ENCODE peak calls at places on chromosomes 7 and 10, in ten cellular contexts. K is neural progenitor cell; F is CD8-positive, alpha-beta T cell; S is transverse colon; B is astrocyte of the cerebellum; J is choroid plexus epithelial cell; T is Peyer's patch; H is pancreas; C is lower lobe of right lung; R is kidney. W is an unnamed sample.

GRCh38 chr7:74269757-74270277 is 15.6 kb upstream of the RFC2 start:
- DNase-seq in K (peak), F (peak), S (peak), B (peak), J (peak), T (peak), H (peak), C (peak), R (no peak), W (no peak)

GRCh38 chr10:21972584-21972983 is 30.9 kb downstream of the DNAJC1 start:
- DNase-seq in K (no peak), F (no peak), S (no peak), B (no peak), J (no peak), T (no peak), H (no peak), C (no peak), R (no peak), W (no peak)

GRCh38 chr10:124699471-124700292 is 44.5 kb downstream of the FAM53B start:
- DNase-seq in K (no peak), F (no peak), S (no peak), B (no peak), J (no peak), T (peak), H (no peak), C (no peak), R (peak), W (no peak)

GRCh38 chr7:110940756-110941155 is 150.2 kb upstream of the LRRN3 start:
- DNase-seq in K (no peak), F (no peak), S (no peak), B (no peak), J (no peak), T (no peak), H (no peak), C (no peak), R (no peak), W (no peak)

GRCh38 chr7:140889645-140890044 is 35.1 kb downstream of the BRAF start:
- DNase-seq in K (no peak), F (no peak), S (no peak), B (no peak), J (no peak), T (no peak), H (no peak), C (no peak), R (no peak), W (no peak)

GRCh38 chr7:72336887-72337821 is 75.0 kb downstream of the CALN1 start:
- DNase-seq in K (peak), F (no peak), S (no peak), B (no peak), J (no peak), T (no peak), H (no peak), C (no peak), R (no peak), W (no peak)

GRCh38 chr10:13219685-13220670 is 14.2 kb downstream of the UCMA start:
- DNase-seq in K (peak), F (no peak), S (peak), B (no peak), J (peak), T (peak), H (no peak), C (no peak), R (no peak), W (peak)

GRCh38 chr7:95427123-95427522 is 7.7 kb downstream of the PON2 start:
- DNase-seq in K (no peak), F (no peak), S (no peak), B (no peak), J (no peak), T (no peak), H (no peak), C (no peak), R (no peak), W (no peak)

GRCh38 chr7:93119191-93119905 is 1.6 kb upstream of the SAMD9 start:
- DNase-seq in K (no peak), F (no peak), S (no peak), B (peak), J (peak), T (no peak), H (no peak), C (no peak), R (no peak), W (no peak)

GRCh38 chr7:102860351-102860811 is 52.4 kb upstream of the LRRC17 start:
- DNase-seq in K (no peak), F (no peak), S (no peak), B (peak), J (peak), T (no peak), H (no peak), C (no peak), R (no peak), W (no peak)

GRCh38 chr7:117718116-117718515 is 155.1 kb downstream of the CTTNBP2 start:
- DNase-seq in K (no peak), F (no peak), S (no peak), B (no peak), J (no peak), T (no peak), H (no peak), C (no peak), R (no peak), W (no peak)

GRCh38 chr10:47311193-47311899 is 10.9 kb upstream of the GDF2 start:
- DNase-seq in K (no peak), F (peak), S (peak), B (no peak), J (peak), T (peak), H (peak), C (no peak), R (peak), W (no peak)

GRCh38 chr10:110263164-110263563 is 41.6 kb downstream of the SMNDC1 start:
- DNase-seq in K (no peak), F (no peak), S (no peak), B (no peak), J (peak), T (no peak), H (no peak), C (no peak), R (no peak), W (no peak)

GRCh38 chr10:31507427-31507826 is 188.4 kb downstream of the ZEB1 start:
- DNase-seq in K (no peak), F (no peak), S (no peak), B (no peak), J (no peak), T (no peak), H (no peak), C (no peak), R (no peak), W (no peak)

GRCh38 chr7:56105508-56105907 is 768 bp downstream of the CHCHD2 start:
- DNase-seq in K (no peak), F (no peak), S (peak), B (peak), J (peak), T (no peak), H (no peak), C (no peak), R (no peak), W (peak)

GRCh38 chr10:61028861-61029361 is 84.9 kb upstream of the RHOBTB1 start:
- DNase-seq in K (no peak), F (no peak), S (no peak), B (peak), J (no peak), T (no peak), H (no peak), C (no peak), R (no peak), W (peak)

GRCh38 chr7:85023066-85023687 is 163.7 kb downstream of the SEMA3D start:
- DNase-seq in K (peak), F (no peak), S (no peak), B (peak), J (peak), T (no peak), H (no peak), C (no peak), R (no peak), W (no peak)

GRCh38 chr7:99092064-99092720 is 51.7 kb downstream of the SMURF1 start:
- DNase-seq in K (no peak), F (no peak), S (no peak), B (no peak), J (no peak), T (no peak), H (no peak), C (no peak), R (no peak), W (no peak)

GRCh38 chr7:151081170-151082101 is 827 bp upstream of the FASTK start:
- DNase-seq in K (peak), F (no peak), S (peak), B (no peak), J (peak), T (peak), H (peak), C (no peak), R (peak), W (no peak)

GRCh38 chr7:106026101-106026500 is 63.0 kb downstream of the CDHR3 start:
- DNase-seq in K (no peak), F (no peak), S (no peak), B (no peak), J (no peak), T (no peak), H (no peak), C (no peak), R (no peak), W (no peak)

GRCh38 chr7:95628831-95629439 is 32.6 kb upstream of the PDK4 start:
- DNase-seq in K (no peak), F (no peak), S (no peak), B (no peak), J (peak), T (no peak), H (no peak), C (no peak), R (no peak), W (peak)

GRCh38 chr7:112939589-112940313 is 146.9 kb downstream of the GPR85 start:
- DNase-seq in K (peak), F (peak), S (peak), B (peak), J (peak), T (peak), H (peak), C (peak), R (peak), W (peak)

GRCh38 chr7:66921918-66922486 is 977 bp downstream of the TMEM248 start:
- DNase-seq in K (peak), F (peak), S (peak), B (no peak), J (peak), T (no peak), H (no peak), C (no peak), R (no peak), W (no peak)

GRCh38 chr10:9228770-9229169 is 1174.3 kb downstream of the GATA3 start:
- DNase-seq in K (no peak), F (no peak), S (no peak), B (no peak), J (no peak), T (no peak), H (no peak), C (no peak), R (no peak), W (no peak)

GRCh38 chr7:1740214-1740613 is 70.1 kb downstream of the ELFN1 start:
- DNase-seq in K (no peak), F (no peak), S (no peak), B (no peak), J (no peak), T (no peak), H (no peak), C (no peak), R (peak), W (no peak)

GRCh38 chr10:102608487-102608886 is 35.8 kb upstream of the TRIM8 start:
- DNase-seq in K (no peak), F (no peak), S (no peak), B (no peak), J (no peak), T (no peak), H (no peak), C (no peak), R (no peak), W (no peak)

GRCh38 chr10:127872011-127872741 is 20.6 kb downstream of the CLRN3 start:
- DNase-seq in K (no peak), F (no peak), S (no peak), B (no peak), J (peak), T (peak), H (no peak), C (no peak), R (peak), W (no peak)

GRCh38 chr10:108434818-108435217 is 1270.3 kb upstream of the SORCS1 start:
- DNase-seq in K (peak), F (no peak), S (no peak), B (no peak), J (no peak), T (no peak), H (no peak), C (no peak), R (no peak), W (no peak)

GRCh38 chr10:118804262-118804773 is 49.5 kb upstream of the CACUL1 start:
- DNase-seq in K (peak), F (no peak), S (no peak), B (no peak), J (no peak), T (no peak), H (no peak), C (no peak), R (no peak), W (no peak)

GRCh38 chr7:77406421-77406820 is 9.7 kb downstream of the GSAP start:
- DNase-seq in K (no peak), F (no peak), S (no peak), B (no peak), J (no peak), T (no peak), H (no peak), C (no peak), R (no peak), W (no peak)

GRCh38 chr10:45154481-45154880 is 153.8 kb downstream of the ZNF22 start:
- DNase-seq in K (no peak), F (no peak), S (no peak), B (no peak), J (peak), T (no peak), H (no peak), C (no peak), R (no peak), W (no peak)

GRCh38 chr7:67631496-67631895 is 634.9 kb downstream of the TYW1 start:
- DNase-seq in K (peak), F (no peak), S (no peak), B (no peak), J (no peak), T (no peak), H (no peak), C (no peak), R (no peak), W (no peak)

GRCh38 chr10:96673318-96674099 is 46.8 kb downstream of the PIK3AP1 start:
- DNase-seq in K (peak), F (no peak), S (peak), B (peak), J (peak), T (no peak), H (peak), C (peak), R (no peak), W (peak)

GRCh38 chr10:54368984-54369383 is 432.0 kb downstream of the PCDH15 start:
- DNase-seq in K (no peak), F (no peak), S (no peak), B (no peak), J (no peak), T (no peak), H (no peak), C (no peak), R (no peak), W (no peak)

GRCh38 chr10:86535057-86535882 is 13.7 kb upstream of the WAPL start:
- DNase-seq in K (peak), F (no peak), S (peak), B (no peak), J (no peak), T (peak), H (peak), C (peak), R (peak), W (no peak)

GRCh38 chr7:135147341-135147898 is 452 bp upstream of the TMEM140 start:
- DNase-seq in K (no peak), F (no peak), S (no peak), B (no peak), J (peak), T (no peak), H (no peak), C (no peak), R (no peak), W (peak)

GRCh38 chr7:135151162-135151932 is 3.5 kb downstream of the TMEM140 start:
- DNase-seq in K (no peak), F (no peak), S (no peak), B (no peak), J (no peak), T (no peak), H (no peak), C (no peak), R (no peak), W (no peak)

GRCh38 chr7:135147899-135148721 is at the start of gene TMEM140:
- DNase-seq in K (no peak), F (peak), S (peak), B (no peak), J (peak), T (no peak), H (peak), C (no peak), R (peak), W (peak)

GRCh38 chr7:135152447-135152846 is 4.6 kb downstream of the TMEM140 start:
- DNase-seq in K (no peak), F (no peak), S (no peak), B (no peak), J (no peak), T (no peak), H (no peak), C (no peak), R (no peak), W (no peak)

DNA sequence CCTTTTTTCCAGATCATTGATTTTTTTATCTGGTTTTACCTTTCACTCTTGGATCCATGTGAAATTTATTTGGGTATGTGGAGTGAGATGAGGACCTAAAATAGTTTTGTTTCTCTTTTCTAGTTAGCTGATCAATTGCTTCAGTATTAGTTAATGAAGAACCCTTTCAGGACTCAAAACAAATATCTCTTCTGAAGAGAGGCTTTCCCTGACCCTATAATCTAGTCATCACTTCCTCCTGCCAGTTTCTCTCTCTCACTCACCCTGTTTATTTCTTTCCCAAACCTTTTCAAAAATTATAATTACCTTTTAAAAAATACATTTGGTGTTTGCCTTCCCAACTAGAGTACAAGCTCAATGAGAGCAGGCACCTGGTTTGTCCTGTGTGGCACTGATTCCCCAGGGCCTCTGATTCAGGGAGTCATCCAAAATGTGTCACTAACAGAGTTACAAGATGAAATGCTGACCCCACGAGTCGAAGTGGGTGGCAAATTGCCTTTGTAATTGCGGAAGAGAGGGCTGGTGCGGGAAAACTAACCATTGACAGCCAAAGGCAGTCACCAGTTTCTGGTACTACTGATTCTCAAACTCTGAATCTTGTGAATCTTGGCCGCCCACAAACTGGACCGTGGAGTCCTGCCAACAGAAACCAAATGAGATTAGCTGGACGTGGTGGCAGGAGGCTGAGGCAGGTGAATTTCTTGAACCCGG is 2.4 kb downstream of the TMEM140 start:
- DNase-seq in K (no peak), F (no peak), S (no peak), B (no peak), J (no peak), T (no peak), H (no peak), C (no peak), R (peak), W (no peak)
- H3K4me3 ChIP-seq in K (no peak), F (peak), S (no peak), B (no peak), J (no peak), T (no peak), H (peak), C (peak), R (peak), W (peak)

DNA sequence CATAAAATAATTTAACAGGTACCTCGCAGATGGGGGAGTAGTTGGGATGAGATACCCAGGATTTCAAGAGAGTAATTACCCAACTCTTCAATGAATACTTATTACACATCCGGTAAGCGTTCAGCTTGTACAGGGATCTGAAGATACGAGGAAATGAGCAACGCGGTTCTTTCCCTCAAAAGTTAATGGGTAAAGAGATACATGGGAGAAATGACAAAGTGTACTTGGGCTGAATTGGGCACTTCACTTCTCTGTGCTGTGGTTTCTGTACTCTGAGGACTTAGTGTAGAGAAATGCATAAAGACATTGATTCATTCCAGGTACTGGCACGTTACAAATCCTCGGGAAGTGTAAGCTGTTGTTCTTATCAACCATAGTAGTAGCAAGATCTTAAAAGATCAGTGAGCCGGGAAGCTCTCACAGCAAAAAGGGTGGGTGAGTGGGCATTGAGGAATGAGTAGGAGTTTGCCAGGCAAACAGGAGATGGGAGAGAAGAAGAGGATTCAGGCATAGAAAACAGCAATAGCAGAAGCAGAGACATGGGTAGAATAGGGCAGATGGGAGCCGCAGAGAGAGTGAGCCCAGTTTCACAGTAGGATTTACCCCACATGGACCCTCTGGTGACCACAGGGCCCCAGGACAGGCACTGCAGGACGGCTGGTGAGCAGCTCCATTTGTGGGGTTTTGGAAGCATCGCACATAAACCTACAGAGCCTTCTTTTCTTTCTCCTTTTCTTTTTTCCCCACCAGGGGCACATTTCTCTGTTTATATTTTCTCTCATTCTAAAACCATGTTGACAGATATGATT is 304.3 kb upstream of the PITRM1 start:
- DNase-seq in K (no peak), F (no peak), S (no peak), B (no peak), J (no peak), T (no peak), H (no peak), C (no peak), R (no peak), W (no peak)
- TF ChIP-seq CTCF in K (no peak), F (no peak), S (no peak), B (peak), J (peak), T (no peak), H (no peak), C (no peak), R (no peak), W (peak)

GRCh38 chr10:7486533-7486932 is 75.7 kb upstream of the SFMBT2 start:
- DNase-seq in K (no peak), F (no peak), S (no peak), B (no peak), J (no peak), T (no peak), H (no peak), C (no peak), R (no peak), W (no peak)
- H3K4me3 ChIP-seq in K (no peak), F (no peak), S (no peak), B (no peak), J (no peak), T (no peak), H (no peak), C (no peak), R (no peak), W (no peak)

DNA sequence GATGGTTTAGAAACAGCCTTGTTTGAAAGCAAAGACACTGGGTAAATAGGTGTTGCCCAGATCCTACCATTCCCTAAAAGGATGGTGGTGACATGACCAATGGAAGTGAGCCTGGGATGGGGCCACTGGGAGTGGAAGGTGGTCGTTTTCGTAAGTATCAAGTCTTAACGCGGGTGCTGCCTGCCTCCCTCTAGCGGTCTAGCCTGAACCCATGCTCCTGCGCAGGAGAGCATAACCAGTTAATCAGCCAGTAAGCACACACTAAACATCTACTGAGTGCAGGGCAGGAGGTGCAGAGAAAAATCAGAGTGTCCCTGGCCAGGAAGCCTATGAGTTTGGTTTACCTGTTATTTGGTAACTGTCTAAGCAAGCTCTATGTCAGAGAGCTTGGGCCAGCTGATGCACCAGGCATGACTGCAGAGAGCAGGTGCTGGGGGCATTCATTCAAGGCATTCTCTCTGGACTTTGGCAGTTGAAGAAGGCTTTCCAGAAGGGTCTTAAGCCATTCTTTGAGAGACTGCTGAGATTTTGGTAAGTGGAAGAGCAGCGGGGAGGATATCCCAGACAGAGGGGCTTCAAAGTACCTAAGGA is 930 bp downstream of the GARIN1A start:
- DNase-seq in K (peak), F (no peak), S (no peak), B (no peak), J (peak), T (no peak), H (no peak), C (no peak), R (no peak), W (no peak)
- TF ChIP-seq CTCF in K (peak), F (peak), S (no peak), B (peak), J (peak), T (no peak), H (no peak), C (peak), R (peak), W (peak)

W was measured in epithelial cell of proximal tubule.